ENCODE peak calls at places on chromosomes 6 and 20, in four cellular contexts. One of them, this sample, is unnamed.
A peak's percentile ranks its signal among the peaks of the same experiment; 100 is the strongest.

GRCh38 chr6:37047421-37047931 is 42.0 kb downstream of the FGD2 start:
- DNase-seq in prostate gland: no peak
- DNase-seq in ovary: no peak
- DNase-seq in neural progenitor cell: no peak
- DNase-seq in this sample: no peak

GRCh38 chr6:134630468-134631180 is 312.7 kb upstream of the SGK1 start:
- DNase-seq in neural progenitor cell: no peak
- DNase-seq in ovary: no peak
- DNase-seq in prostate gland: peak; percentile 78
- DNase-seq in this sample: no peak

GRCh38 chr6:4778086-4778485 is 1.9 kb downstream of the CDYL start:
- DNase-seq in ovary: no peak
- DNase-seq in prostate gland: no peak
- DNase-seq in neural progenitor cell: no peak
- DNase-seq in this sample: no peak

GRCh38 chr6:111761783-111762312 is 111.4 kb downstream of the FYN start:
- DNase-seq in prostate gland: no peak
- DNase-seq in ovary: no peak
- DNase-seq in neural progenitor cell: peak; percentile 15
- DNase-seq in this sample: no peak

GRCh38 chr6:112468359-112468758 is 121.2 kb downstream of the RFPL4B start:
- DNase-seq in neural progenitor cell: no peak
- DNase-seq in prostate gland: no peak
- DNase-seq in ovary: no peak
- DNase-seq in this sample: no peak

GRCh38 chr6:56573142-56573541 is 69.5 kb downstream of the DST start:
- DNase-seq in neural progenitor cell: peak; percentile 62
- DNase-seq in ovary: no peak
- DNase-seq in prostate gland: no peak
- DNase-seq in this sample: peak; percentile 34

GRCh38 chr20:15637971-15638754 is 935.1 kb downstream of the KIF16B start:
- DNase-seq in neural progenitor cell: peak; percentile 84
- DNase-seq in prostate gland: peak; percentile 39
- DNase-seq in ovary: no peak
- DNase-seq in this sample: no peak

GRCh38 chr6:16741112-16742016 is 19.9 kb downstream of the ATXN1 start:
- DNase-seq in neural progenitor cell: no peak
- DNase-seq in ovary: no peak
- DNase-seq in prostate gland: no peak
- DNase-seq in this sample: no peak

GRCh38 chr6:152651986-152652385 is 14.8 kb upstream of the SYNE1 start:
- DNase-seq in prostate gland: no peak
- DNase-seq in ovary: no peak
- DNase-seq in neural progenitor cell: no peak
- DNase-seq in this sample: no peak

GRCh38 chr20:10661261-10661660 is 12.5 kb downstream of the JAG1 start:
- DNase-seq in neural progenitor cell: no peak
- DNase-seq in prostate gland: no peak
- DNase-seq in ovary: no peak
- DNase-seq in this sample: no peak

GRCh38 chr6:160036790-160037206 is 67.9 kb downstream of the IGF2R start:
- DNase-seq in prostate gland: no peak
- DNase-seq in neural progenitor cell: no peak
- DNase-seq in ovary: no peak
- DNase-seq in this sample: no peak

GRCh38 chr6:158595223-158595622 is 35.3 kb downstream of the TMEM181 start:
- DNase-seq in neural progenitor cell: no peak
- DNase-seq in ovary: no peak
- DNase-seq in prostate gland: no peak
- DNase-seq in this sample: no peak

GRCh38 chr6:126170875-126171489 is 168.9 kb upstream of the CENPW start:
- DNase-seq in neural progenitor cell: peak; percentile 42
- DNase-seq in prostate gland: no peak
- DNase-seq in ovary: no peak
- DNase-seq in this sample: peak; percentile 49

GRCh38 chr6:53189554-53189953 is 40.9 kb upstream of the GCM1 start:
- DNase-seq in neural progenitor cell: no peak
- DNase-seq in prostate gland: no peak
- DNase-seq in ovary: no peak
- DNase-seq in this sample: no peak

GRCh38 chr6:44007818-44008660 is 119.2 kb downstream of the MRPL14 start:
- DNase-seq in neural progenitor cell: no peak
- DNase-seq in ovary: no peak
- DNase-seq in prostate gland: no peak
- DNase-seq in this sample: no peak

GRCh38 chr6:76004202-76004601 is 68.3 kb downstream of the IMPG1 start:
- DNase-seq in neural progenitor cell: no peak
- DNase-seq in ovary: no peak
- DNase-seq in prostate gland: no peak
- DNase-seq in this sample: no peak

GRCh38 chr20:10249048-10249770 is 30.6 kb downstream of the SNAP25 start:
- DNase-seq in neural progenitor cell: no peak
- DNase-seq in prostate gland: no peak
- DNase-seq in ovary: no peak
- DNase-seq in this sample: no peak

GRCh38 chr6:143966291-143966690 is 41.8 kb downstream of the PLAGL1 start:
- DNase-seq in ovary: no peak
- DNase-seq in prostate gland: no peak
- DNase-seq in neural progenitor cell: no peak
- DNase-seq in this sample: no peak

GRCh38 chr20:3687655-3688054 is 5.8 kb upstream of the ADAM33 start:
- DNase-seq in neural progenitor cell: peak; percentile 48
- DNase-seq in prostate gland: no peak
- DNase-seq in ovary: no peak
- DNase-seq in this sample: no peak

GRCh38 chr6:52503853-52504777 is 72.7 kb downstream of the TRAM2 start:
- DNase-seq in neural progenitor cell: no peak
- DNase-seq in prostate gland: peak; percentile 96
- DNase-seq in ovary: no peak
- DNase-seq in this sample: peak; percentile 86

DNA sequence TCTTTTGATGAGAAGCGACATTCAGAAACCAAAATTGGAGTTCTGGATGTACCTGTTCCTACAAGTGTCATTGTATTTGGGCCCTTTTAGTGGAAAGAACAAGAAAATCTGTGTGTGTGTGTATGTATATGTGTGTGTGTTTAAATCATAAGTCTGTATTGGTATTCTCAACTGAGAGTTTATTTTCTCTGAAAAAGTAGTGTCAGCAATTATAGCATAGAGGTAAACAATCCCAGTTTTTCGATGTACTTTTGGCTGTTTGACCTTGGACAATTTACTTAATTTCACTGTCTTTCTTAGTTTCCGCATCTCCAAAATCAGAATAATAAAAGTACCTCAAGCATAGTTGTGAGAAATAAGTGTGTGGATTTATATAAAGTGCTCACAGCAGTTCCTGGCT is 57.2 kb downstream of the EYA4 start:
- DNase-seq in ovary: no peak
- DNase-seq in neural progenitor cell: no peak
- DNase-seq in prostate gland: no peak
- DNase-seq in this sample: no peak
- H3K4me3 ChIP-seq in ovary: no peak overlapping the region
- H3K4me3 ChIP-seq in neural progenitor cell: no peak overlapping the region
- H3K4me3 ChIP-seq in prostate gland: no peak overlapping the region
- H3K4me3 ChIP-seq in this sample: no peak overlapping the region

DNA sequence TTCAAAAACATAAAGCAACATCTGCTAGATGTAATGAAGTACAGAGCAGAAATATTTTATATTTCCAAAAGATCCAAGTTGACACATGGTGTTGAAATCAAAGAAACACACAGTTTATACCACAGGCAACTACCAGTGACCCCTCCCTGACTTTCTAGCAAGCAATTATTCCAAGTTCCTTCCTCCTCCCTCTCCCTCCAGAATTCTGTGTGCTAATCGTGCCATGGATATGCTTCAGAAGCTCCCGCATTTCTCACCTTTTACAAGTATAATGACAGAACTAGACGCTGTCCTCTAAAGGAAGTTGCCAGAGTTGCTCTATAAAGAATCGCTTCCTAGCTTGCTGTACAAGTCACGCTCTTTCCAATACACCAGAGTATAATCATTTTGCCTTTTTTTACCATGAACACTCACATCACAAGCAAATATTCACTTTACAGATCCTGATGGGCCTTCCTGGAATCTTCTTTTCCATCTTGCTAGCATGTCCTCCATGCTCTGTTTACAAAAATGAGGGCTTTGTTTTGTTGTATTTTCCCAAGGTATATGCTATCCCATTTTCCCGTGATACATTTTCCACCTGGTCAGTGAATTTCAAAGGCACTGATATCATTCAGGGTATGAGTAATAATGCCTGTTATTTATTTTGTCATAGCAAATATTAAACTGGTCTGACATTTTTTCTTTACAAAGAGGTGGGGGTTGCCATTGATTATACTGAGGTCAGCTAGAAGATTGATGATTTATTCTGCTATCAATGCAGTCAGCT is 64.4 kb downstream of the ARHGAP18 start:
- DNase-seq in prostate gland: no peak
- DNase-seq in ovary: no peak
- DNase-seq in neural progenitor cell: no peak
- DNase-seq in this sample: no peak
- TF ChIP-seq CTCF in prostate gland: no peak
- TF ChIP-seq CTCF in ovary: no peak
- TF ChIP-seq CTCF in neural progenitor cell: no peak
- TF ChIP-seq CTCF in this sample: no peak

GRCh38 chr20:45921618-45922189 is 9.7 kb upstream of the PLTP start:
- DNase-seq in prostate gland: no peak
- DNase-seq in ovary: peak; percentile 9
- DNase-seq in neural progenitor cell: no peak
- DNase-seq in this sample: no peak
- H3K4me1 ChIP-seq in prostate gland: no peaks in the 10 kb centered on the region
- H3K4me1 ChIP-seq in ovary: peaks cover 40% of the 10 kb centered on the region
- H3K4me1 ChIP-seq in neural progenitor cell: peaks cover 16% of the 10 kb centered on the region
- H3K4me1 ChIP-seq in this sample: no peaks in the 10 kb centered on the region

DNA sequence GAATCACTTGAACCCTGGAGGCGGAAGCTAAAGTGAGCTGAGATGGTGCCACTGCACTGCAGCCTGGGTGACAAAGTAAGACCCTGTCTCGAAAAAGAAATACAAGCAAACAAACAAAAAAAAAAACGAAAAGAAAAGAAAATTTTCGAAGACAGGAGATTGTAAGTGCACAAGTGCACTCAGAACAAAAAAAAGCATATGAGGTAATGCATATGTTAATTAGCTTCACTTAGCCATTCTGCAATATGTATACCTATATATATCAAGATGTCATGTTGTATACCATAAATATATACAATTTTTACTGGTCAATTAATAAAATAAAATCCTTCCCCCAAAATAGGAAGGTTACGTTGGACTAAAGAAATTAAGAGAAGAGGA is 127.5 kb downstream of the RIN2 start:
- DNase-seq in neural progenitor cell: no peak
- DNase-seq in prostate gland: no peak
- DNase-seq in ovary: no peak
- DNase-seq in this sample: no peak
- H3K4me3 ChIP-seq in neural progenitor cell: no peak overlapping the region
- H3K4me3 ChIP-seq in prostate gland: no peak overlapping the region
- H3K4me3 ChIP-seq in ovary: peak overlapping the region; percentile 13
- H3K4me3 ChIP-seq in this sample: no peak overlapping the region

DNA sequence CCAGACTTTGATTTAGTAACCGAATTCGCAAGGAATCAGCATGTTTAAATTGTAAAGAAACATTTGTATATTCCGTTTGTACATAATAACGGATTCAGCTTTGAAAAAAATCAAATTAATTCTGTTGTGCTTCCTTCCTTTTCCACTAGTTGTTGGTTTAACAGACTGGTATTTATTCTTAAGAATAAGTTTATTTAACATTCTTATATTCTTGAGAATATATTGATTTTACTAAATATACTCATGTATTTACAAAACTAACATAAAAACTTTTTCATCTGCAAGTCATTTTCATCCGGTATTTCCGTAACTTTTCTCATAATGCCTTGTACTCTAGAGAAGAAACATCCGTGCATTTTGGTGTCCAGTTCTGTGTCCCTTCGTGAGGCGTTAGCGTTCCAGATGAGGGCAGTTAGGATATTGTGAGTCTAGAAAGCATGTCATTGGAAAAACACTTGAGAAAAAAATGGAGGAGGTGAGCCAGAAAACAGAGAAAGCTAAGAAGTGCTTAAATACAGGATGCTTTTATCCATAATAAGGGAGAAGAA is 1.6 kb downstream of the WRNIP1 start:
- DNase-seq in prostate gland: no peak
- DNase-seq in ovary: no peak
- DNase-seq in neural progenitor cell: no peak
- DNase-seq in this sample: no peak
- TF ChIP-seq CTCF in prostate gland: no peak
- TF ChIP-seq CTCF in ovary: no peak
- TF ChIP-seq CTCF in neural progenitor cell: no peak
- TF ChIP-seq CTCF in this sample: no peak

This sample was measured in BE2C.